ENCODE peak calls at places on chromosomes 13 and 19, in four cellular contexts. L is suprapubic skin, H is lower lobe of right lung, P is mucosa of descending colon. N is an unnamed sample.

GRCh38 chr13:24221007-24221406 is 60.5 kb downstream of the SPATA13 start:
- DNase-seq in H (no peak), P (no peak), L (no peak), N (no peak)

GRCh38 chr13:25686831-25687495 is 315.2 kb downstream of the ATP8A2 start:
- DNase-seq in L (no peak), H (no peak), P (no peak), N (no peak)

GRCh38 chr19:39701291-39701690 is 3.0 kb upstream of the LGALS14 start:
- DNase-seq in H (no peak), P (no peak), L (no peak), N (no peak)

GRCh38 chr13:103436057-103436654 is 369.9 kb upstream of the SLC10A2 start:
- DNase-seq in L (no peak), P (no peak), H (no peak), N (no peak)

GRCh38 chr13:44273991-44274810 is 99.4 kb upstream of the SERP2 start:
- DNase-seq in L (no peak), H (no peak), P (no peak), N (no peak)

GRCh38 chr13:29564828-29565227 is 30.7 kb downstream of the SLC7A1 start:
- DNase-seq in L (no peak), P (no peak), H (no peak), N (no peak)

GRCh38 chr19:16764280-16764679 is 44.6 kb downstream of the NWD1 start:
- DNase-seq in L (no peak), H (no peak), P (no peak), N (no peak)

GRCh38 chr13:31794452-31794851 is 55.1 kb downstream of the RXFP2 start:
- DNase-seq in L (peak; percentile 82), H (no peak), P (no peak), N (no peak)

GRCh38 chr19:19540707-19541515 is 2.8 kb downstream of the CILP2 start:
- DNase-seq in P (peak; percentile 79), L (peak; percentile 76), H (peak; percentile 65), N (peak; percentile 41)

GRCh38 chr19:41641879-41642485 is 15.1 kb upstream of the CEACAM4 start:
- DNase-seq in L (no peak), P (no peak), H (peak; percentile 65), N (peak; percentile 60)

GRCh38 chr13:109416001-109416400 is 370.4 kb downstream of the IRS2 start:
- DNase-seq in H (no peak), L (no peak), P (no peak), N (no peak)

GRCh38 chr13:48595330-48596127 is 58.2 kb upstream of the CYSLTR2 start:
- DNase-seq in H (no peak), L (no peak), P (no peak), N (peak; percentile 67)

GRCh38 chr13:100666124-100666523 is 8.5 kb downstream of the TMTC4 start:
- DNase-seq in L (no peak), P (no peak), H (no peak), N (no peak)

GRCh38 chr19:18117692-18118378 is 20.3 kb downstream of the MAST3 start:
- DNase-seq in H (peak; percentile 95), P (peak; percentile 96), L (peak; percentile 90), N (peak; percentile 91)

GRCh38 chr19:7072541-7072940 is 3.0 kb downstream of the ZNF557 start:
- DNase-seq in P (no peak), L (no peak), H (no peak), N (no peak)

GRCh38 chr13:41005709-41006108 is 13.4 kb downstream of the ELF1 start:
- DNase-seq in P (no peak), L (no peak), H (no peak), N (no peak)
- H3K4me3 ChIP-seq in P (no peak overlapping the region), L (no peak overlapping the region), H (no peak overlapping the region), N (no peak overlapping the region)

DNA sequence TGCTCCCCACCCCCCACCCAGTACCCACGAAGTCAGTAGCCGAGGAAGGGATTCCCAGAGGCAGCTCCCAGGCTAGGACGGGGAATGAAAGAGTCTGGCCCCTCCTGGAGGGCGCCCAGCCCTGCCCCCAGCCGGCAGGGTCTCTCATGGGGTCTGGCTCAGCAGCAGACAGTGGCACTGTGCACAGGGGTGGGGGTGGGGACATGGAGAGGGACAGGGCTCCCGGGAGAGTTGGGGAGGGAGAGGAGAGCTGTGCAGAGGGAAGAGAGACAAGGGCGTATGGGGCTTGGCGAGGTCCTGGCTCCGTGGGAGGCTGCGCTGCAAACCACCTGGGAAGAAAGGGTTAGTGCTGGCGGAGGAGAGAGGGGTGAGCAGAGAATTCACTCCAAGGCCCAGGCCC is 27.7 kb upstream of the ASF1B start:
- DNase-seq in P (no peak), H (no peak), L (no peak), N (no peak)
- H3K4me1 ChIP-seq in P (no peaks in the 10 kb centered on the region), H (peaks cover 20% of the 10 kb centered on the region), L (peaks cover 14% of the 10 kb centered on the region), N (no peaks in the 10 kb centered on the region)

DNA sequence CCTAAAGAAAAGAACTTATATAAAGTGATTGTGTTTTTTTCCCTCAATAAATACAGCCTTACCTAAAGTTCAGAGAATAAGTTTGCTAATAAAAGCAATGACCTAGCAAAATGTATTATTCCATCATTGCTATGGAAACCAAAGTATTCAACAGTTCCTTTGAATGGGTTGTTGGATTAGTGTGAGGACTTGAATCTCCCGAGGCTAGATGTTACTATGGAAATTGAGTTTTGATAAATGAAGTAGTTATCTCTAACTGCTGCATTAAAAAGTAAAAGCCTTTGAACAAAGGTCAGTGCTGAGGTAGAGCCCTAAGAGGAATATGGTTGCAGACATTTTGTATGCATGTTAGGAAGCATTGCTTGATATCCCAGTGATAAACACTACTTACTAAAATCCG is 6.2 kb downstream of the KLF5 start:
- DNase-seq in H (no peak), P (no peak), L (no peak), N (no peak)
- H3K4me3 ChIP-seq in H (peak overlapping the region; percentile 14), P (no peak overlapping the region), L (peak overlapping the region; percentile 83), N (no peak overlapping the region)

GRCh38 chr13:27562457-27562856 is 57.9 kb downstream of the LNX2 start:
- DNase-seq in L (no peak), H (no peak), P (no peak), N (no peak)
- H3K4me1 ChIP-seq in L (no peaks in the 10 kb centered on the region), H (no peaks in the 10 kb centered on the region), P (no peaks in the 10 kb centered on the region), N (no peaks in the 10 kb centered on the region)